ENCODE peak calls at places on chromosomes 5 and 9, in seven cellular contexts. E, B, L, I, C, K and G are unnamed samples.
A peak's percentile ranks its signal among the peaks of the same experiment; 100 is the strongest.

GRCh38 chr9:2023532-2023931 is 8.4 kb downstream of the SMARCA2 start:
- DNase-seq in I (no peak), E (no peak), L (no peak), K (no peak), B (no peak), C (no peak), G (no peak)

GRCh38 chr9:122368642-122369041 is 2.2 kb upstream of the PTGS1 start:
- DNase-seq in I (no peak), L (no peak), B (no peak), C (no peak), E (no peak), K (no peak), G (no peak)

GRCh38 chr5:113172231-113172826 is 195.7 kb downstream of the DCP2 start:
- DNase-seq in E (no peak), I (no peak), L (no peak), B (no peak), C (no peak), K (no peak), G (no peak)

GRCh38 chr5:133404724-133405123 is 207.6 kb downstream of the FSTL4 start:
- DNase-seq in E (no peak), C (no peak), K (no peak), B (no peak), I (no peak), L (no peak), G (no peak)

GRCh38 chr9:1005043-1005667 is 28.7 kb downstream of the DMRT3 start:
- DNase-seq in I (no peak), C (peak; percentile 20), K (no peak), E (peak; percentile 63), L (no peak), B (no peak), G (no peak)

GRCh38 chr5:178941361-178941760 is 363 bp downstream of the ZNF454 start:
- DNase-seq in C (peak; percentile 51), L (no peak), K (no peak), E (peak; percentile 25), I (no peak), B (no peak), G (no peak)

GRCh38 chr5:43997647-43998251 is 391.5 kb downstream of the FGF10 start:
- DNase-seq in I (no peak), C (no peak), L (no peak), B (no peak), E (no peak), K (no peak), G (no peak)

GRCh38 chr9:33782395-33783152 is 12.8 kb upstream of the PRSS3 start:
- DNase-seq in B (no peak), L (no peak), E (peak; percentile 80), I (no peak), C (no peak), K (no peak), G (no peak)

GRCh38 chr9:35972093-35972492 is 14.1 kb upstream of the OR2S2 start:
- DNase-seq in I (peak; percentile 24), C (no peak), B (no peak), K (peak; percentile 7), E (no peak), L (peak; percentile 5), G (no peak)

GRCh38 chr5:137710086-137710485 is 25.8 kb downstream of the KLHL3 start:
- DNase-seq in I (no peak), C (no peak), E (peak; percentile 19), B (no peak), L (no peak), K (no peak), G (no peak)